ENCODE peak calls at places on chromosome 2, in six cellular contexts. E, Z, I, B, M and D are unnamed samples.
A peak's percentile ranks its signal among the peaks of the same experiment; 100 is the strongest.

GRCh38 chr2:178846458-178846802 is 39.2 kb upstream of the TTN start:
- DNase-seq in I (no peak), Z (no peak), E (no peak), B (peak; percentile 35), M (peak; percentile 20), D (no peak)

GRCh38 chr2:71895320-71896161 is 252.1 kb downstream of the CYP26B1 start:
- DNase-seq in B (no peak), Z (no peak), M (no peak), I (no peak), E (no peak), D (no peak)

GRCh38 chr2:43070676-43071491 is 155.5 kb downstream of the ZFP36L2 start:
- DNase-seq in E (peak; percentile 33), M (peak; percentile 40), I (no peak), B (no peak), Z (no peak), D (no peak)

GRCh38 chr2:1974391-1974790 is 230.1 kb upstream of the PXDN start:
- DNase-seq in E (peak; percentile 77), Z (no peak), I (no peak), M (no peak), B (no peak), D (no peak)

GRCh38 chr2:69169990-69170389 is 157.0 kb downstream of the ANTXR1 start:
- DNase-seq in E (no peak), I (no peak), B (no peak), M (no peak), Z (no peak), D (no peak)

GRCh38 chr2:237281900-237282306 is 132.1 kb downstream of the COL6A3 start:
- DNase-seq in Z (no peak), I (no peak), M (peak; percentile 74), B (peak; percentile 58), E (peak; percentile 98), D (no peak)

GRCh38 chr2:98487806-98488189 is 43.1 kb downstream of the INPP4A start:
- DNase-seq in M (no peak), E (peak; percentile 42), I (no peak), Z (no peak), B (no peak), D (no peak)

GRCh38 chr2:74405994-74406583 is 15.3 kb downstream of the C2orf81 start:
- DNase-seq in Z (no peak), B (no peak), M (no peak), E (no peak), I (no peak), D (no peak)

GRCh38 chr2:240403358-240404104 is 31.9 kb upstream of the GPC1 start:
- DNase-seq in B (no peak), E (no peak), I (no peak), M (no peak), Z (no peak), D (no peak)